ENCODE peak calls at places on chromosomes 2 and 18, in ten cellular contexts. J is pancreas, G is heart left ventricle, D is upper lobe of right lung, X is stomach, R is hepatocyte, W is fibroblast of lung, A is MM.1S, Z is OCI-LY7, Q is A549. F is an unnamed sample.
A peak's percentile ranks its signal among the peaks of the same experiment; 100 is the strongest.

GRCh38 chr2:65265090-65266045 is 37.7 kb downstream of the ACTR2 start:
- DNase-seq in D (no peak), A (peak; percentile 55), R (peak; percentile 83), X (no peak), G (no peak), J (peak; percentile 28), Q (peak; percentile 46), W (peak; percentile 93), Z (peak; percentile 76), F (no peak)

GRCh38 chr2:71605781-71606241 is 152.4 kb downstream of the DYSF start:
- DNase-seq in Q (no peak), A (no peak), X (peak; percentile 5), Z (no peak), J (no peak), W (no peak), G (peak; percentile 37), D (peak; percentile 40), R (no peak), F (no peak)

GRCh38 chr2:229154381-229154780 is 116.7 kb downstream of the PID1 start:
- DNase-seq in Z (no peak), X (no peak), Q (no peak), D (no peak), R (no peak), A (no peak), J (no peak), W (no peak), G (no peak), F (no peak)

GRCh38 chr2:168338292-168338691 is 90.9 kb upstream of the STK39 start:
- DNase-seq in G (no peak), D (no peak), X (no peak), Z (no peak), W (no peak), A (no peak), J (no peak), R (no peak), Q (no peak), F (no peak)

GRCh38 chr2:207370646-207371045 is 159.1 kb upstream of the CREB1 start:
- DNase-seq in J (no peak), X (no peak), D (no peak), W (no peak), R (no peak), A (no peak), Z (no peak), Q (no peak), G (no peak), F (no peak)

GRCh38 chr18:5941869-5942268 is 46.5 kb upstream of the TMEM200C start:
- DNase-seq in J (no peak), A (no peak), X (no peak), Q (no peak), R (no peak), Z (no peak), D (no peak), G (no peak), W (no peak), F (no peak)

GRCh38 chr2:60463249-60463648 is 90.2 kb downstream of the BCL11A start:
- DNase-seq in D (no peak), J (no peak), Q (no peak), X (no peak), R (peak; percentile 61), Z (no peak), A (no peak), G (no peak), W (peak; percentile 31), F (no peak)

GRCh38 chr2:49296107-49296506 is 141.8 kb upstream of the FSHR start:
- DNase-seq in W (no peak), D (no peak), Z (no peak), X (no peak), J (no peak), G (no peak), A (no peak), Q (no peak), R (no peak), F (no peak)

GRCh38 chr2:168336786-168337388 is 89.5 kb upstream of the STK39 start:
- DNase-seq in X (peak; percentile 75), J (peak; percentile 76), Q (no peak), G (no peak), A (peak; percentile 75), W (no peak), D (peak; percentile 76), Z (peak; percentile 49), R (peak; percentile 79), F (no peak)

GRCh38 chr2:127545796-127546195 is 10.3 kb downstream of the MYO7B start:
- DNase-seq in R (no peak), X (no peak), D (no peak), J (no peak), W (no peak), A (no peak), Z (no peak), Q (no peak), G (no peak), F (no peak)

GRCh38 chr2:134943540-134943939 is 24.9 kb downstream of the CCNT2 start:
- DNase-seq in Q (no peak), J (no peak), G (no peak), X (no peak), D (no peak), Z (peak; percentile 22), R (no peak), A (no peak), W (no peak), F (no peak)

GRCh38 chr2:189609423-189609816 is 28.8 kb upstream of the SLC40A1 start:
- DNase-seq in R (no peak), Q (no peak), J (no peak), Z (no peak), X (no peak), D (no peak), W (peak; percentile 68), A (no peak), G (no peak), F (no peak)

GRCh38 chr2:25460261-25460905 is 118.7 kb upstream of the DNMT3A start:
- DNase-seq in R (no peak), X (no peak), Z (no peak), A (peak; percentile 79), D (no peak), W (no peak), G (no peak), J (no peak), Q (no peak), F (no peak)

GRCh38 chr2:44909831-44910230 is 31.7 kb upstream of the SIX3 start:
- DNase-seq in X (no peak), J (no peak), G (no peak), Q (no peak), Z (no peak), A (no peak), D (no peak), W (no peak), R (no peak), F (no peak)

GRCh38 chr2:217795706-217796465 is 206.9 kb downstream of the TNS1 start:
- DNase-seq in Z (no peak), W (no peak), X (peak; percentile 19), R (no peak), A (no peak), Q (no peak), D (no peak), J (no peak), G (no peak), F (no peak)

GRCh38 chr2:12005886-12006681 is 259.7 kb downstream of the LPIN1 start:
- DNase-seq in J (peak; percentile 75), A (peak; percentile 76), R (peak; percentile 17), G (no peak), D (peak; percentile 59), X (peak; percentile 74), Q (no peak), Z (peak; percentile 11), W (no peak), F (no peak)

GRCh38 chr2:133171396-133172004 is 396.8 kb downstream of the NCKAP5 start:
- DNase-seq in Z (peak; percentile 54), Q (peak; percentile 9), W (peak; percentile 79), D (no peak), A (peak; percentile 68), X (no peak), J (no peak), R (peak; percentile 72), G (no peak), F (no peak)

DNA sequence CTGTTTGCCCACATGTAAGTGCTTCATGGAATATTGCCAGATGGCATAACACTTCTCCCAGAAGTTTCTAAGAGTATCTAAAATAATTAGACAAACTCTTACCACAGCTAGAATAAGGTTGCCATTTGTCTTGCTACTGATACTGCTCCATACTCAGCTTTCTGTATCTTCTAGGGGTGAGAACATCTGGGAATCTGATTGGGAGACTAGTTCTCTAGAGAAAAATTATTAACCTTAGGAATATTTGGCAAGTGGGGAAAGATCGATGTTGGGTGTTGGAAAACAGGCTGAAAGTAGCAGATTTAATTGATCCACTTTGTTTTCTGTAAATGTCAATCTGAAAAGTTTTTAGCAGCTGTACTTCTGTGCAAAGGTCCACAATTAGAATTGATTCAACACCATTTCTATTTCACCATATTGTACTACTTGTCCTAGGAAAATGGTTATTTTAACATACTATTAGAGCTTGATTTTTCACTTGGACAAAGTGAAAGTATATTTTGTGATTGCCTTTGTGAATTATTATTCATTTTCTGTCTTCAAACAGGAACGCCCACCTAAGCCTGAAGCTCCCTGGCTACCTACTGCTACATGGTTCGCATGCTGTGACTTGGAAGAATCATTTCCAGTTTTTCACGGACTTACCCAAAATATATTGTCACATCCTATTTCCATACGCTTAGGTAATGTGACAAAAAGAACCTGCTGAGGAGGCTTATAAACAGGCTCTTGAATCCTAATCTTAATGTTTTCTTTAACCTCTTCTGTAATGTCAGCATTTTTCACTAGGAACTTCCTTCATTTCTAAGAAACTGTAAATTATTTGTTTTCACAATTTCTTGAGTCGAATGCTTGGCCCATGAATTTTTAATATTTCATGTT is 147.7 kb downstream of the TRABD2A start:
- DNase-seq in W (no peak), Q (no peak), A (no peak), J (no peak), D (no peak), Z (no peak), R (no peak), G (no peak), X (no peak), F (no peak)
- H3K4me3 ChIP-seq in W (no peak overlapping the region), Q (no peak overlapping the region), A (no peak overlapping the region), J (no peak overlapping the region), D (no peak overlapping the region), Z (no peak overlapping the region), R (no peak overlapping the region), G (no peak overlapping the region), X (no peak overlapping the region), F (no peak overlapping the region)

GRCh38 chr2:226799211-226799975 is at the start of gene IRS1:
- DNase-seq in W (peak; percentile 88), Q (no peak), Z (peak; percentile 87), J (peak; percentile 75), G (peak; percentile 81), R (peak; percentile 96), X (peak; percentile 75), A (peak; percentile 86), D (peak; percentile 86), F (peak; percentile 71)
- TF ChIP-seq CTCF in W (no peak), Q (peak; percentile 86), Z (no peak), J (no peak), G (no peak), R (no peak), X (no peak), A (no peak), D (no peak), F (no peak)

GRCh38 chr2:119489232-119489952 is 34.9 kb downstream of the SCTR start:
- DNase-seq in Q (no peak), Z (no peak), J (no peak), D (no peak), R (peak; percentile 2), A (no peak), W (no peak), G (no peak), X (peak; percentile 57), F (no peak)
- H3K4me1 ChIP-seq in Q (peaks cover 84% of the 10 kb centered on the region), Z (peaks cover 9% of the 10 kb centered on the region), J (peaks cover 72% of the 10 kb centered on the region), D (peaks cover 45% of the 10 kb centered on the region), R (peaks cover 56% of the 10 kb centered on the region), A (no peaks in the 10 kb centered on the region), W (peaks cover 5% of the 10 kb centered on the region), G (peaks cover 25% of the 10 kb centered on the region), X (peaks cover 68% of the 10 kb centered on the region), F (peaks cover 21% of the 10 kb centered on the region)

GRCh38 chr2:110116033-110116710 is 550 bp upstream of the MALL start:
- DNase-seq in A (no peak), X (no peak), J (no peak), Q (peak; percentile 73), W (peak; percentile 81), R (peak; percentile 50), Z (no peak), D (peak; percentile 72), G (peak; percentile 64), F (peak; percentile 82)
- H3K4me3 ChIP-seq in A (no peak overlapping the region), X (peak overlapping the region; percentile 31), J (no peak overlapping the region), Q (peak overlapping the region; percentile 90), W (peak overlapping the region; percentile 52), R (peak overlapping the region; percentile 67), Z (no peak overlapping the region), D (peak overlapping the region; percentile 57), G (peak overlapping the region; percentile 69), F (peak overlapping the region; percentile 45)